ENCODE peak calls at places on chromosomes 2 and 18, in eight cellular contexts. B, M, S, D, I, T, A and W are unnamed samples.

GRCh38 chr2:45345331-45346305 is 265.4 kb downstream of the SRBD1 start:
- DNase-seq in T (no peak), D (no peak), I (no peak), B (no peak), A (no peak), S (peak; percentile 16), M (no peak), W (no peak)

GRCh38 chr2:121595012-121595891 is 54.0 kb downstream of the CLASP1 start:
- DNase-seq in S (no peak), B (no peak), I (no peak), D (no peak), T (no peak), A (no peak), M (no peak), W (no peak)

GRCh38 chr2:182593394-182593707 is 122.7 kb upstream of the DNAJC10 start:
- DNase-seq in B (peak; percentile 77), T (no peak), S (peak; percentile 66), D (peak; percentile 46), M (no peak), I (peak; percentile 54), A (peak; percentile 62), W (no peak)

GRCh38 chr2:155846249-155846648 is 486.3 kb downstream of the NR4A2 start:
- DNase-seq in D (no peak), M (no peak), A (no peak), T (no peak), S (no peak), B (peak; percentile 4), I (peak; percentile 69), W (peak; percentile 56)

GRCh38 chr18:75635096-75635495 is 207.6 kb upstream of the SMIM21 start:
- DNase-seq in T (peak; percentile 98), B (no peak), I (no peak), S (no peak), M (peak; percentile 32), A (no peak), D (no peak), W (no peak)

GRCh38 chr18:58213931-58214431 is 170.0 kb downstream of the NEDD4L start:
- DNase-seq in B (peak; percentile 60), D (no peak), T (no peak), A (no peak), I (peak; percentile 47), S (no peak), M (no peak), W (no peak)

GRCh38 chr18:42617086-42617725 is 498.3 kb downstream of the RIT2 start:
- DNase-seq in M (no peak), T (no peak), B (no peak), S (no peak), I (no peak), D (no peak), A (no peak), W (no peak)

GRCh38 chr18:33711514-33711913 is 133.5 kb downstream of the ASXL3 start:
- DNase-seq in M (no peak), D (no peak), S (no peak), B (no peak), A (no peak), I (no peak), T (no peak), W (no peak)

GRCh38 chr2:10477443-10478297 is 29.5 kb upstream of the ODC1 start:
- DNase-seq in S (no peak), T (no peak), I (no peak), B (no peak), A (no peak), D (no peak), M (no peak), W (no peak)

GRCh38 chr2:144481666-144482065 is 38.3 kb downstream of the ZEB2 start:
- DNase-seq in S (no peak), A (no peak), D (no peak), T (no peak), M (no peak), B (no peak), I (peak; percentile 64), W (no peak)

GRCh38 chr2:27963454-27963853 is 72.9 kb downstream of the BABAM2 start:
- DNase-seq in I (no peak), S (no peak), M (no peak), B (no peak), A (no peak), D (no peak), T (no peak), W (no peak)

GRCh38 chr18:22624171-22624570 is 206.5 kb upstream of the CTAGE1 start:
- DNase-seq in D (no peak), B (no peak), M (no peak), A (no peak), S (no peak), T (no peak), I (no peak), W (no peak)

GRCh38 chr2:38266382-38267051 is 110.6 kb downstream of the ATL2 start:
- DNase-seq in M (no peak), T (no peak), D (no peak), B (no peak), S (no peak), I (no peak), A (no peak), W (no peak)

GRCh38 chr2:159285929-159286708 is at the start of gene WDSUB1:
- DNase-seq in I (peak; percentile 50), D (no peak), M (peak; percentile 72), B (peak; percentile 86), T (peak; percentile 96), A (peak; percentile 47), S (peak; percentile 66), W (no peak)

GRCh38 chr2:38176619-38177021 is 100.7 kb upstream of the CYP1B1 start:
- DNase-seq in T (no peak), D (peak; percentile 78), M (no peak), I (no peak), A (peak; percentile 97), S (peak; percentile 73), B (peak; percentile 79), W (no peak)

GRCh38 chr2:240917684-240918257 is 11.6 kb downstream of the CROCC2 start:
- DNase-seq in B (no peak), D (no peak), M (no peak), T (no peak), I (no peak), A (no peak), S (no peak), W (no peak)

GRCh38 chr2:108534577-108535379 is 508 bp downstream of the LIMS1 start:
- DNase-seq in I (peak; percentile 48), S (peak; percentile 69), D (no peak), T (peak; percentile 49), A (no peak), M (peak; percentile 24), B (peak; percentile 56), W (no peak)

GRCh38 chr18:58349650-58350049 is 279.2 kb downstream of the ALPK2 start:
- DNase-seq in A (no peak), M (no peak), B (no peak), T (no peak), S (no peak), I (no peak), D (no peak), W (no peak)

GRCh38 chr2:40760071-40760666 is 308.3 kb upstream of the SLC8A1 start:
- DNase-seq in M (no peak), I (peak; percentile 80), S (peak; percentile 56), A (peak; percentile 62), B (peak; percentile 38), D (peak; percentile 29), T (no peak), W (no peak)

GRCh38 chr2:239970004-239970623 is 55.0 kb downstream of the NDUFA10 start:
- DNase-seq in B (peak; percentile 13), A (peak; percentile 18), I (no peak), M (no peak), S (no peak), T (no peak), D (no peak), W (no peak)

GRCh38 chr2:127064642-127065250 is 42.2 kb downstream of the BIN1 start:
- DNase-seq in A (peak; percentile 96), M (peak; percentile 65), B (peak; percentile 99), S (peak; percentile 98), D (peak; percentile 84), T (peak; percentile 59), I (peak; percentile 98), W (peak; percentile 85)

GRCh38 chr18:10354241-10354811 is 100.1 kb upstream of the APCDD1 start:
- DNase-seq in T (no peak), A (no peak), B (peak; percentile 9), D (no peak), I (no peak), S (no peak), M (peak; percentile 44), W (no peak)

GRCh38 chr2:127193164-127193947 is 26.7 kb downstream of the CYP27C1 start:
- DNase-seq in S (peak; percentile 33), B (no peak), D (no peak), M (no peak), A (no peak), T (no peak), I (no peak), W (no peak)

GRCh38 chr2:238465487-238466241 is 38.9 kb downstream of the ASB1 start:
- DNase-seq in S (no peak), T (no peak), B (no peak), D (no peak), M (no peak), I (no peak), A (no peak), W (no peak)

GRCh38 chr2:185507703-185508102 is 230.9 kb upstream of the FSIP2 start:
- DNase-seq in I (no peak), D (no peak), M (no peak), A (no peak), S (no peak), T (no peak), B (no peak), W (no peak)

DNA sequence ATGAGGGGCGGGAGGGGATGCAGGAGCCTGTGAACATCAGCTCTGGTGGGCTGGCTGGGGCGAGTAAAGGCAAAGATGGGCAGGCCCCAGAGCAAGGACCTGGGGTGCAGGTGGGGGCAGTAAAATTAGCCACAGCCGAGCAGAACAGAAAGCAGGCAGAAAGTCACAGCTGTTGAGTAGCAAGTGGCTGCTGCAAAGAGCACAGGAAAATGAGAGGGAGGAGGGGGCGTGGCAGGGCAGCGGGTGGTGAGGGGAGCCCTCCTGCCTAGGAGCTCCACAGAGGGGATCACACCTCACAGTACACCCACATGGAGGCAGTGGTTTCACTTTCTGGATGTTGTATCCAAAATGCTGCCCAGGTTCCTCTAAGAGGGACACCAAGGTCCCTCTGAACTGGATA is 79.6 kb downstream of the LBH start:
- DNase-seq in S (no peak), D (no peak), M (no peak), B (no peak), A (no peak), T (no peak), I (no peak), W (no peak)
- H3K27ac ChIP-seq in S (no peak overlapping the region), D (no peak overlapping the region), M (no peak overlapping the region), B (no peak overlapping the region), A (no peak overlapping the region), T (no peak overlapping the region), I (no peak overlapping the region), W (no peak overlapping the region)

GRCh38 chr18:49890041-49890440 is 76.7 kb upstream of the ACAA2 start:
- DNase-seq in S (no peak), I (no peak), M (no peak), A (no peak), T (no peak), B (no peak), D (no peak), W (no peak)
- H3K27ac ChIP-seq in S (no peak overlapping the region), I (no peak overlapping the region), M (no peak overlapping the region), A (no peak overlapping the region), T (no peak overlapping the region), B (no peak overlapping the region), D (no peak overlapping the region), W (no peak overlapping the region)

GRCh38 chr18:50631831-50632285 is 72.0 kb downstream of the MAPK4 start:
- DNase-seq in D (no peak), A (no peak), I (no peak), B (no peak), S (peak; percentile 19), M (no peak), T (no peak), W (no peak)
- H3K27ac ChIP-seq in D (no peak overlapping the region), A (no peak overlapping the region), I (no peak overlapping the region), B (no peak overlapping the region), S (peak overlapping the region; percentile 67), M (no peak overlapping the region), T (no peak overlapping the region), W (peak overlapping the region; percentile 78)

GRCh38 chr2:61179701-61180639 is 18.0 kb downstream of the C2orf74 start:
- DNase-seq in D (no peak), M (no peak), I (peak; percentile 47), S (no peak), A (peak; percentile 87), T (peak; percentile 37), B (peak; percentile 64), W (no peak)
- H3K27ac ChIP-seq in D (peak overlapping the region; percentile 59), M (peak overlapping the region; percentile 99), I (no peak overlapping the region), S (no peak overlapping the region), A (peak overlapping the region; percentile 52), T (peak overlapping the region; percentile 69), B (peak overlapping the region; percentile 37), W (peak overlapping the region; percentile 79)